ENCODE peak calls at places on chromosomes 2 and 18, in nine cellular contexts. One of them, this sample, is unnamed.

GRCh38 chr18:35477974-35478373 is 19.8 kb downstream of the INO80C start:
- DNase-seq in mesenteric fat pad: no peak
- DNase-seq in LHCN-M2: no peak
- DNase-seq in activated CD4-positive, alpha-beta T cell treated with anti-CD3 and anti-CD28 coated beads, Interleukin-2, amount 50 U/mL, for 1 hour: no peak
- DNase-seq in GM20000: no peak
- DNase-seq in osteocyte: no peak
- DNase-seq in GM12878: no peak
- DNase-seq in dorsolateral prefrontal cortex: no peak
- DNase-seq in fibroblast of lung: no peak
- DNase-seq in this sample: no peak

GRCh38 chr2:199303814-199304213 is 153.9 kb downstream of the SATB2 start:
- DNase-seq in activated CD4-positive, alpha-beta T cell treated with anti-CD3 and anti-CD28 coated beads, Interleukin-2, amount 50 U/mL, for 1 hour: no peak
- DNase-seq in dorsolateral prefrontal cortex: no peak
- DNase-seq in GM12878: no peak
- DNase-seq in fibroblast of lung: peak
- DNase-seq in LHCN-M2: peak
- DNase-seq in osteocyte: no peak
- DNase-seq in mesenteric fat pad: no peak
- DNase-seq in GM20000: no peak
- DNase-seq in this sample: peak

GRCh38 chr2:172326211-172326509 is 101.2 kb upstream of the ITGA6 start:
- DNase-seq in dorsolateral prefrontal cortex: no peak
- DNase-seq in GM12878: no peak
- DNase-seq in osteocyte: no peak
- DNase-seq in GM20000: no peak
- DNase-seq in fibroblast of lung: no peak
- DNase-seq in activated CD4-positive, alpha-beta T cell treated with anti-CD3 and anti-CD28 coated beads, Interleukin-2, amount 50 U/mL, for 1 hour: no peak
- DNase-seq in LHCN-M2: no peak
- DNase-seq in mesenteric fat pad: no peak
- DNase-seq in this sample: no peak

GRCh38 chr2:226687641-226688253 is 111.9 kb downstream of the IRS1 start:
- DNase-seq in fibroblast of lung: no peak
- DNase-seq in dorsolateral prefrontal cortex: no peak
- DNase-seq in osteocyte: no peak
- DNase-seq in mesenteric fat pad: no peak
- DNase-seq in GM20000: no peak
- DNase-seq in LHCN-M2: peak
- DNase-seq in GM12878: no peak
- DNase-seq in activated CD4-positive, alpha-beta T cell treated with anti-CD3 and anti-CD28 coated beads, Interleukin-2, amount 50 U/mL, for 1 hour: no peak
- DNase-seq in this sample: no peak

GRCh38 chr2:71605173-71605641 is 151.8 kb downstream of the DYSF start:
- DNase-seq in LHCN-M2: no peak
- DNase-seq in GM12878: no peak
- DNase-seq in osteocyte: peak
- DNase-seq in fibroblast of lung: no peak
- DNase-seq in GM20000: no peak
- DNase-seq in activated CD4-positive, alpha-beta T cell treated with anti-CD3 and anti-CD28 coated beads, Interleukin-2, amount 50 U/mL, for 1 hour: no peak
- DNase-seq in mesenteric fat pad: peak
- DNase-seq in dorsolateral prefrontal cortex: no peak
- DNase-seq in this sample: no peak

GRCh38 chr2:71254776-71255175 is 27.9 kb upstream of the PAIP2B start:
- DNase-seq in dorsolateral prefrontal cortex: no peak
- DNase-seq in fibroblast of lung: no peak
- DNase-seq in activated CD4-positive, alpha-beta T cell treated with anti-CD3 and anti-CD28 coated beads, Interleukin-2, amount 50 U/mL, for 1 hour: no peak
- DNase-seq in LHCN-M2: no peak
- DNase-seq in osteocyte: no peak
- DNase-seq in GM12878: no peak
- DNase-seq in GM20000: no peak
- DNase-seq in mesenteric fat pad: no peak
- DNase-seq in this sample: no peak

GRCh38 chr2:95307036-95307435 is 9.9 kb downstream of the KCNIP3 start:
- DNase-seq in LHCN-M2: no peak
- DNase-seq in activated CD4-positive, alpha-beta T cell treated with anti-CD3 and anti-CD28 coated beads, Interleukin-2, amount 50 U/mL, for 1 hour: no peak
- DNase-seq in fibroblast of lung: no peak
- DNase-seq in mesenteric fat pad: no peak
- DNase-seq in GM20000: no peak
- DNase-seq in GM12878: no peak
- DNase-seq in osteocyte: no peak
- DNase-seq in dorsolateral prefrontal cortex: no peak
- DNase-seq in this sample: no peak

GRCh38 chr2:54872783-54873182 is 149.3 kb downstream of the EML6 start:
- DNase-seq in GM20000: no peak
- DNase-seq in fibroblast of lung: no peak
- DNase-seq in mesenteric fat pad: no peak
- DNase-seq in LHCN-M2: no peak
- DNase-seq in GM12878: no peak
- DNase-seq in dorsolateral prefrontal cortex: no peak
- DNase-seq in activated CD4-positive, alpha-beta T cell treated with anti-CD3 and anti-CD28 coated beads, Interleukin-2, amount 50 U/mL, for 1 hour: no peak
- DNase-seq in osteocyte: no peak
- DNase-seq in this sample: no peak